ENCODE peak calls at places on chromosomes 11 and 22, in nine cellular contexts. One of them, this sample, is unnamed. For H3K4me1 and H3K36me3, the result is how much of the 10 kb centered on the place peaks cover.

GRCh38 chr22:32789797-32790620 is 11.5 kb upstream of the TIMP3 start:
- DNase-seq in mesendoderm: no peak
- DNase-seq in spleen: no peak
- DNase-seq in fibroblast of lung: no peak
- DNase-seq in esophagus muscularis mucosa: no peak
- DNase-seq in IMR-90: no peak
- DNase-seq in CD8-positive, alpha-beta memory T cell: no peak
- DNase-seq in kidney: no peak
- DNase-seq in ovary: no peak
- DNase-seq in this sample: no peak

GRCh38 chr11:36002196-36002595 is 58.3 kb downstream of the LDLRAD3 start:
- DNase-seq in ovary: no peak
- DNase-seq in spleen: no peak
- DNase-seq in esophagus muscularis mucosa: no peak
- DNase-seq in mesendoderm: peak
- DNase-seq in kidney: no peak
- DNase-seq in fibroblast of lung: no peak
- DNase-seq in CD8-positive, alpha-beta memory T cell: no peak
- DNase-seq in IMR-90: no peak
- DNase-seq in this sample: no peak

GRCh38 chr11:59891781-59892181 is 13.2 kb downstream of the OOSP3 start:
- DNase-seq in fibroblast of lung: no peak
- DNase-seq in esophagus muscularis mucosa: no peak
- DNase-seq in mesendoderm: peak
- DNase-seq in CD8-positive, alpha-beta memory T cell: no peak
- DNase-seq in ovary: no peak
- DNase-seq in kidney: peak
- DNase-seq in spleen: no peak
- DNase-seq in IMR-90: no peak
- DNase-seq in this sample: no peak

GRCh38 chr11:56659755-56660154 is 3.7 kb upstream of the OR5AR1 start:
- DNase-seq in fibroblast of lung: no peak
- DNase-seq in CD8-positive, alpha-beta memory T cell: no peak
- DNase-seq in ovary: no peak
- DNase-seq in esophagus muscularis mucosa: no peak
- DNase-seq in kidney: no peak
- DNase-seq in mesendoderm: peak
- DNase-seq in IMR-90: no peak
- DNase-seq in spleen: no peak
- DNase-seq in this sample: no peak

GRCh38 chr11:58963551-58964075 is 24.3 kb downstream of the GLYATL1 start:
- DNase-seq in esophagus muscularis mucosa: no peak
- DNase-seq in kidney: no peak
- DNase-seq in mesendoderm: peak
- DNase-seq in CD8-positive, alpha-beta memory T cell: no peak
- DNase-seq in ovary: no peak
- DNase-seq in IMR-90: peak
- DNase-seq in spleen: no peak
- DNase-seq in fibroblast of lung: peak
- DNase-seq in this sample: no peak

GRCh38 chr11:36073411-36074203 is 129.7 kb downstream of the LDLRAD3 start:
- DNase-seq in esophagus muscularis mucosa: no peak
- DNase-seq in fibroblast of lung: peak
- DNase-seq in CD8-positive, alpha-beta memory T cell: no peak
- DNase-seq in IMR-90: peak
- DNase-seq in spleen: no peak
- DNase-seq in mesendoderm: no peak
- DNase-seq in ovary: peak
- DNase-seq in kidney: peak
- DNase-seq in this sample: no peak

GRCh38 chr11:101913631-101914030 is 1.2 kb upstream of the CEP126 start:
- DNase-seq in CD8-positive, alpha-beta memory T cell: no peak
- DNase-seq in IMR-90: no peak
- DNase-seq in fibroblast of lung: no peak
- DNase-seq in mesendoderm: no peak
- DNase-seq in ovary: no peak
- DNase-seq in esophagus muscularis mucosa: no peak
- DNase-seq in kidney: no peak
- DNase-seq in spleen: no peak
- DNase-seq in this sample: no peak

GRCh38 chr11:130488187-130489026 is 40.0 kb downstream of the ADAMTS15 start:
- DNase-seq in kidney: no peak
- DNase-seq in fibroblast of lung: peak
- DNase-seq in IMR-90: peak
- DNase-seq in mesendoderm: no peak
- DNase-seq in ovary: no peak
- DNase-seq in spleen: no peak
- DNase-seq in esophagus muscularis mucosa: peak
- DNase-seq in CD8-positive, alpha-beta memory T cell: no peak
- DNase-seq in this sample: no peak

GRCh38 chr22:44423556-44423955 is 74.5 kb downstream of the RTL6 start:
- DNase-seq in spleen: peak
- DNase-seq in kidney: peak
- DNase-seq in mesendoderm: no peak
- DNase-seq in IMR-90: no peak
- DNase-seq in esophagus muscularis mucosa: no peak
- DNase-seq in CD8-positive, alpha-beta memory T cell: no peak
- DNase-seq in ovary: no peak
- DNase-seq in fibroblast of lung: no peak
- DNase-seq in this sample: no peak

GRCh38 chr11:76369406-76369805 is 11.5 kb downstream of the THAP12 start:
- DNase-seq in kidney: no peak
- DNase-seq in spleen: no peak
- DNase-seq in mesendoderm: no peak
- DNase-seq in CD8-positive, alpha-beta memory T cell: no peak
- DNase-seq in esophagus muscularis mucosa: no peak
- DNase-seq in IMR-90: no peak
- DNase-seq in ovary: no peak
- DNase-seq in fibroblast of lung: no peak
- DNase-seq in this sample: no peak

GRCh38 chr11:35927067-35927466 is 16.8 kb upstream of the LDLRAD3 start:
- DNase-seq in IMR-90: no peak
- DNase-seq in ovary: no peak
- DNase-seq in CD8-positive, alpha-beta memory T cell: no peak
- DNase-seq in kidney: no peak
- DNase-seq in spleen: no peak
- DNase-seq in fibroblast of lung: no peak
- DNase-seq in mesendoderm: no peak
- DNase-seq in esophagus muscularis mucosa: no peak
- DNase-seq in this sample: no peak

GRCh38 chr11:134554861-134555260 is 142.8 kb upstream of the B3GAT1 start:
- DNase-seq in IMR-90: no peak
- DNase-seq in CD8-positive, alpha-beta memory T cell: no peak
- DNase-seq in spleen: no peak
- DNase-seq in fibroblast of lung: no peak
- DNase-seq in esophagus muscularis mucosa: peak
- DNase-seq in ovary: no peak
- DNase-seq in mesendoderm: no peak
- DNase-seq in kidney: no peak
- DNase-seq in this sample: no peak

GRCh38 chr11:6755303-6755952 is 16.3 kb downstream of the OR2AG2 start:
- DNase-seq in IMR-90: peak
- DNase-seq in mesendoderm: peak
- DNase-seq in esophagus muscularis mucosa: peak
- DNase-seq in kidney: no peak
- DNase-seq in spleen: no peak
- DNase-seq in ovary: no peak
- DNase-seq in CD8-positive, alpha-beta memory T cell: peak
- DNase-seq in fibroblast of lung: peak
- DNase-seq in this sample: peak

GRCh38 chr22:50607366-50608020 is 6.9 kb downstream of the MAPK8IP2 start:
- DNase-seq in spleen: no peak
- DNase-seq in fibroblast of lung: no peak
- DNase-seq in kidney: no peak
- DNase-seq in CD8-positive, alpha-beta memory T cell: no peak
- DNase-seq in IMR-90: no peak
- DNase-seq in esophagus muscularis mucosa: no peak
- DNase-seq in mesendoderm: no peak
- DNase-seq in ovary: no peak
- DNase-seq in this sample: no peak

GRCh38 chr11:111845256-111846028 is 25.9 kb downstream of the ALG9 start:
- DNase-seq in spleen: no peak
- DNase-seq in CD8-positive, alpha-beta memory T cell: no peak
- DNase-seq in fibroblast of lung: no peak
- DNase-seq in esophagus muscularis mucosa: no peak
- DNase-seq in IMR-90: no peak
- DNase-seq in mesendoderm: no peak
- DNase-seq in kidney: no peak
- DNase-seq in ovary: no peak
- DNase-seq in this sample: no peak

GRCh38 chr11:19370100-19370861 is 129.5 kb upstream of the E2F8 start:
- DNase-seq in kidney: no peak
- DNase-seq in spleen: no peak
- DNase-seq in esophagus muscularis mucosa: no peak
- DNase-seq in ovary: no peak
- DNase-seq in fibroblast of lung: peak
- DNase-seq in mesendoderm: peak
- DNase-seq in IMR-90: peak
- DNase-seq in CD8-positive, alpha-beta memory T cell: no peak
- DNase-seq in this sample: no peak

GRCh38 chr22:37414288-37414687 is 13.0 kb downstream of the ELFN2 start:
- DNase-seq in kidney: no peak
- DNase-seq in fibroblast of lung: no peak
- DNase-seq in ovary: no peak
- DNase-seq in IMR-90: no peak
- DNase-seq in spleen: no peak
- DNase-seq in esophagus muscularis mucosa: no peak
- DNase-seq in CD8-positive, alpha-beta memory T cell: no peak
- DNase-seq in mesendoderm: no peak
- DNase-seq in this sample: no peak

GRCh38 chr22:28923826-28924732 is 40.7 kb downstream of the ZNRF3 start:
- DNase-seq in spleen: no peak
- DNase-seq in CD8-positive, alpha-beta memory T cell: no peak
- DNase-seq in fibroblast of lung: no peak
- DNase-seq in mesendoderm: no peak
- DNase-seq in esophagus muscularis mucosa: no peak
- DNase-seq in kidney: peak
- DNase-seq in IMR-90: no peak
- DNase-seq in ovary: peak
- DNase-seq in this sample: no peak

DNA sequence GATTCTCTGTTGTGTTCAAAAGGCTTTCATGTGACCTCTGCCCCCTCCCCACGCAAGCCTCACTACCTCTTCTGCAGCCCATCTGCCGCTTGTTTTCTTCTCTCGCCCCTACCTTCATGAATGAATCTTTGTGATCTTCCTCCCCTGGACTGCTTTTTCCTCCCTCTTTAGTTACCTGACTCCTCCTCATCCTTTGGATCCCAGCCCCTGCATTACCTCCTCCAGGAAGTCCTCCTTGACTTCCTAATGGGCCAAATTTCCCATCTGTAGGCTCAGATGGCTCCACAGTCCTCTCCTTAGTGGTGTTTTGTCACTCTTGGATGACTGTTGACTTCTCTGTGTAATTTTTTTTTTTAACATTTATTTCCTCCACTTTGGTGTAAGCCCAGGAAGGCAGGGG is 10.9 kb downstream of the TSPAN18 start:
- DNase-seq in CD8-positive, alpha-beta memory T cell: no peak
- DNase-seq in ovary: no peak
- DNase-seq in spleen: no peak
- DNase-seq in IMR-90: no peak
- DNase-seq in kidney: no peak
- DNase-seq in fibroblast of lung: no peak
- DNase-seq in esophagus muscularis mucosa: no peak
- DNase-seq in mesendoderm: no peak
- DNase-seq in this sample: no peak
- H3K4me1 ChIP-seq in CD8-positive, alpha-beta memory T cell: under half
- H3K4me1 ChIP-seq in ovary: under half
- H3K4me1 ChIP-seq in spleen: under half
- H3K4me1 ChIP-seq in IMR-90: under half
- H3K4me1 ChIP-seq in kidney: under half
- H3K4me1 ChIP-seq in fibroblast of lung: under half
- H3K4me1 ChIP-seq in esophagus muscularis mucosa: half or more
- H3K4me1 ChIP-seq in mesendoderm: under half
- H3K4me1 ChIP-seq in this sample: under half

GRCh38 chr22:35417606-35418005 is 17.7 kb downstream of the MCM5 start:
- DNase-seq in IMR-90: no peak
- DNase-seq in spleen: no peak
- DNase-seq in esophagus muscularis mucosa: no peak
- DNase-seq in kidney: peak
- DNase-seq in fibroblast of lung: no peak
- DNase-seq in mesendoderm: no peak
- DNase-seq in CD8-positive, alpha-beta memory T cell: no peak
- DNase-seq in ovary: no peak
- DNase-seq in this sample: no peak
- H3K36me3 ChIP-seq in IMR-90: under half
- H3K36me3 ChIP-seq in spleen: half or more
- H3K36me3 ChIP-seq in esophagus muscularis mucosa: half or more
- H3K36me3 ChIP-seq in kidney: under half
- H3K36me3 ChIP-seq in fibroblast of lung: under half
- H3K36me3 ChIP-seq in mesendoderm: under half
- H3K36me3 ChIP-seq in CD8-positive, alpha-beta memory T cell: half or more
- H3K36me3 ChIP-seq in ovary: under half
- H3K36me3 ChIP-seq in this sample: half or more

GRCh38 chr11:47415091-47415854 is 6.9 kb downstream of the SLC39A13 start:
- DNase-seq in CD8-positive, alpha-beta memory T cell: no peak
- DNase-seq in kidney: peak
- DNase-seq in spleen: no peak
- DNase-seq in esophagus muscularis mucosa: no peak
- DNase-seq in IMR-90: no peak
- DNase-seq in mesendoderm: no peak
- DNase-seq in fibroblast of lung: no peak
- DNase-seq in ovary: no peak
- DNase-seq in this sample: no peak

GRCh38 chr11:47412152-47412746 is 3.9 kb downstream of the SLC39A13 start:
- DNase-seq in CD8-positive, alpha-beta memory T cell: peak
- DNase-seq in mesendoderm: peak
- DNase-seq in IMR-90: peak
- DNase-seq in fibroblast of lung: peak
- DNase-seq in ovary: no peak
- DNase-seq in kidney: peak
- DNase-seq in esophagus muscularis mucosa: no peak
- DNase-seq in spleen: peak
- DNase-seq in this sample: peak

GRCh38 chr11:47414685-47415070 is 6.3 kb downstream of the SLC39A13 start:
- DNase-seq in mesendoderm: no peak
- DNase-seq in IMR-90: no peak
- DNase-seq in ovary: no peak
- DNase-seq in esophagus muscularis mucosa: no peak
- DNase-seq in kidney: peak
- DNase-seq in spleen: no peak
- DNase-seq in CD8-positive, alpha-beta memory T cell: no peak
- DNase-seq in fibroblast of lung: no peak
- DNase-seq in this sample: no peak

GRCh38 chr11:47413351-47413750 is 5.0 kb downstream of the SLC39A13 start:
- DNase-seq in fibroblast of lung: no peak
- DNase-seq in mesendoderm: no peak
- DNase-seq in CD8-positive, alpha-beta memory T cell: no peak
- DNase-seq in ovary: no peak
- DNase-seq in kidney: peak
- DNase-seq in esophagus muscularis mucosa: no peak
- DNase-seq in spleen: no peak
- DNase-seq in IMR-90: no peak
- DNase-seq in this sample: no peak

GRCh38 chr11:47413908-47414684 is 5.7 kb downstream of the SLC39A13 start:
- DNase-seq in kidney: peak
- DNase-seq in mesendoderm: no peak
- DNase-seq in fibroblast of lung: peak
- DNase-seq in spleen: no peak
- DNase-seq in esophagus muscularis mucosa: no peak
- DNase-seq in CD8-positive, alpha-beta memory T cell: no peak
- DNase-seq in IMR-90: peak
- DNase-seq in ovary: no peak
- DNase-seq in this sample: no peak
- H3K27ac ChIP-seq in kidney: no peak
- H3K27ac ChIP-seq in mesendoderm: no peak
- H3K27ac ChIP-seq in fibroblast of lung: peak
- H3K27ac ChIP-seq in spleen: no peak
- H3K27ac ChIP-seq in esophagus muscularis mucosa: peak
- H3K27ac ChIP-seq in CD8-positive, alpha-beta memory T cell: no peak
- H3K27ac ChIP-seq in IMR-90: peak
- H3K27ac ChIP-seq in ovary: peak
- H3K27ac ChIP-seq in this sample: no peak

GRCh38 chr11:65915101-65915820 is 3.6 kb downstream of the C11orf68 start:
- DNase-seq in fibroblast of lung: peak
- DNase-seq in IMR-90: no peak
- DNase-seq in esophagus muscularis mucosa: no peak
- DNase-seq in mesendoderm: no peak
- DNase-seq in spleen: no peak
- DNase-seq in ovary: no peak
- DNase-seq in kidney: no peak
- DNase-seq in CD8-positive, alpha-beta memory T cell: no peak
- DNase-seq in this sample: no peak
- H3K4me1 ChIP-seq in fibroblast of lung: half or more
- H3K4me1 ChIP-seq in IMR-90: half or more
- H3K4me1 ChIP-seq in esophagus muscularis mucosa: half or more
- H3K4me1 ChIP-seq in mesendoderm: under half
- H3K4me1 ChIP-seq in spleen: half or more
- H3K4me1 ChIP-seq in ovary: under half
- H3K4me1 ChIP-seq in kidney: under half
- H3K4me1 ChIP-seq in CD8-positive, alpha-beta memory T cell: under half
- H3K4me1 ChIP-seq in this sample: under half

This sample was measured in DND-41.